ENCODE peak calls at places on chromosomes 2 and 18, in four cellular contexts. One of them, this sample, is unnamed.

GRCh38 chr2:119049968-119050657 is 108.1 kb downstream of the MARCO start:
- DNase-seq in SJSA1: no peak
- DNase-seq in Caco-2: peak; percentile 54
- DNase-seq in left lung: no peak
- DNase-seq in this sample: no peak

GRCh38 chr2:197273485-197273884 is 37.1 kb downstream of the ANKRD44 start:
- DNase-seq in SJSA1: no peak
- DNase-seq in Caco-2: no peak
- DNase-seq in left lung: peak; percentile 73
- DNase-seq in this sample: peak; percentile 72

GRCh38 chr18:62978251-62979049 is 263.1 kb downstream of the PHLPP1 start:
- DNase-seq in SJSA1: no peak
- DNase-seq in Caco-2: no peak
- DNase-seq in left lung: no peak
- DNase-seq in this sample: no peak

GRCh38 chr2:237885931-237886701 is 26.7 kb downstream of the RAMP1 start:
- DNase-seq in SJSA1: peak; percentile 31
- DNase-seq in Caco-2: no peak
- DNase-seq in left lung: peak; percentile 70
- DNase-seq in this sample: peak; percentile 46

GRCh38 chr2:205511221-205511620 is 171.1 kb upstream of the NRP2 start:
- DNase-seq in SJSA1: no peak
- DNase-seq in Caco-2: no peak
- DNase-seq in left lung: no peak
- DNase-seq in this sample: no peak

GRCh38 chr18:32530947-32531651 is 60.4 kb upstream of the GAREM1 start:
- DNase-seq in SJSA1: no peak
- DNase-seq in Caco-2: no peak
- DNase-seq in left lung: no peak
- DNase-seq in this sample: no peak

GRCh38 chr2:26809211-26809610 is 23.4 kb downstream of the CENPA start:
- DNase-seq in SJSA1: no peak
- DNase-seq in Caco-2: no peak
- DNase-seq in left lung: no peak
- DNase-seq in this sample: no peak

GRCh38 chr2:16166327-16166981 is 226.1 kb downstream of the MYCN start:
- DNase-seq in SJSA1: no peak
- DNase-seq in Caco-2: no peak
- DNase-seq in left lung: no peak
- DNase-seq in this sample: no peak

GRCh38 chr2:140257692-140258300 is 1477.6 kb upstream of the NXPH2 start:
- DNase-seq in SJSA1: no peak
- DNase-seq in Caco-2: no peak
- DNase-seq in left lung: no peak
- DNase-seq in this sample: no peak

GRCh38 chr2:3655871-3656761 is 1.9 kb upstream of the ALLC start:
- DNase-seq in SJSA1: no peak
- DNase-seq in Caco-2: no peak
- DNase-seq in left lung: no peak
- DNase-seq in this sample: no peak

GRCh38 chr2:191167766-191168165 is 17.0 kb upstream of the STAT4 start:
- DNase-seq in SJSA1: no peak
- DNase-seq in Caco-2: no peak
- DNase-seq in left lung: no peak
- DNase-seq in this sample: no peak

GRCh38 chr2:96143231-96143847 is 1.9 kb downstream of the DUSP2 start:
- DNase-seq in SJSA1: no peak
- DNase-seq in Caco-2: no peak
- DNase-seq in left lung: peak; percentile 55
- DNase-seq in this sample: no peak

GRCh38 chr18:8930990-8931648 is 171.4 kb upstream of the NDUFV2 start:
- DNase-seq in SJSA1: no peak
- DNase-seq in Caco-2: no peak
- DNase-seq in left lung: no peak
- DNase-seq in this sample: no peak

GRCh38 chr18:8933714-8934284 is 168.7 kb upstream of the NDUFV2 start:
- DNase-seq in SJSA1: no peak
- DNase-seq in Caco-2: no peak
- DNase-seq in left lung: no peak
- DNase-seq in this sample: no peak

GRCh38 chr18:8926464-8926863 is 176.0 kb upstream of the NDUFV2 start:
- DNase-seq in SJSA1: no peak
- DNase-seq in Caco-2: no peak
- DNase-seq in left lung: no peak
- DNase-seq in this sample: no peak

GRCh38 chr18:8932866-8933265 is 169.6 kb upstream of the NDUFV2 start:
- DNase-seq in SJSA1: no peak
- DNase-seq in Caco-2: no peak
- DNase-seq in left lung: no peak
- DNase-seq in this sample: no peak

DNA sequence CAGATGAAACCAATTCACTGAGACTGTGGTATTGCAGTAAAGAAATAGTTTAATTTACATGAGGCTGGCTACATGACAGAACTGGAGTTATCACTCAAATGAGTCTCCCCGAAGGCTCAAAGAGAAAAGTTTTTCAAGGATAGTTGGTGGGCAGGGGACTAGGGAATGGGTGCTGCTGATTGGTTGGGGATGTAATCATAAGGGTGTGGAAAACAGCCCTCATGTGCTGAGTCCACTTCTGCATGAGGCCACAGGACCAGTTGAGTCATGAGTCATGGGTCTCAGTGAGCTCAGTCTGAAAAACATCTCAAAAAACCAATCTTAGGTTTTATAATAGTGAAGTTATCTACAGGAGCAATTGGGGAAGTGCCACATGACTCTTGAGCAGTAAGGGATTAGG is 173.1 kb upstream of the NDUFV2 start:
- DNase-seq in SJSA1: no peak
- DNase-seq in Caco-2: no peak
- DNase-seq in left lung: no peak
- DNase-seq in this sample: no peak
- H3K9me3 ChIP-seq in SJSA1: peaks cover 33% of the 10 kb centered on the region
- H3K9me3 ChIP-seq in Caco-2: peaks cover 28% of the 10 kb centered on the region
- H3K9me3 ChIP-seq in left lung: no peaks in the 10 kb centered on the region
- H3K9me3 ChIP-seq in this sample: peaks cover 10% of the 10 kb centered on the region

GRCh38 chr18:13703899-13704298 is 22.5 kb downstream of the FAM210A start:
- DNase-seq in SJSA1: no peak
- DNase-seq in Caco-2: no peak
- DNase-seq in left lung: no peak
- DNase-seq in this sample: no peak
- H3K9me3 ChIP-seq in SJSA1: peaks cover 18% of the 10 kb centered on the region
- H3K9me3 ChIP-seq in Caco-2: peaks cover 29% of the 10 kb centered on the region
- H3K9me3 ChIP-seq in left lung: peaks cover 7% of the 10 kb centered on the region
- H3K9me3 ChIP-seq in this sample: peaks cover 19% of the 10 kb centered on the region

DNA sequence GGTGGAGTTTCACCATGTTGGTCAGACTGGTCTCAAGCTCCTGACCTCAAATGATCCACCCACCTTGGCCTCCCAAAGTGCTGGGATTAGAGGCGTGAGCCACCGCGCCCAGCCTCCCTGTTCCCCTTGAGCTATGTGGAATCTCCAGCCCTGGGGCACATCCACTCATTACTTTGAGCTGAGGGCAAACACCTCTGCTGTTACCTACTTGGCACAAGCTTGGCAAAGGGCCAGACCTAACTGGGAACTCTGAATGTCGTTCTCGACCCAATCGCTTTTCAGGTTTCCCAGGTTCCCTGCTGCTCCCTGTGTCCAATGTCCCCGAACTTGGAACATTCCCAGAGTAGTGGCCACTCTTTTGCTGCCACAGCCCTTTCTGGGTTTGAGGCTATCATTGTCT is 40.6 kb downstream of the CHST10 start:
- DNase-seq in SJSA1: no peak
- DNase-seq in Caco-2: no peak
- DNase-seq in left lung: no peak
- DNase-seq in this sample: no peak
- H3K9me3 ChIP-seq in SJSA1: no peaks in the 10 kb centered on the region
- H3K9me3 ChIP-seq in Caco-2: no peaks in the 10 kb centered on the region
- H3K9me3 ChIP-seq in left lung: no peaks in the 10 kb centered on the region
- H3K9me3 ChIP-seq in this sample: no peaks in the 10 kb centered on the region

GRCh38 chr2:242044206-242044590 is 174.7 kb downstream of the RTP5 start:
- DNase-seq in SJSA1: no peak
- DNase-seq in Caco-2: no peak
- DNase-seq in left lung: no peak
- DNase-seq in this sample: no peak
- H3K9me3 ChIP-seq in SJSA1: peaks cover 4% of the 10 kb centered on the region
- H3K9me3 ChIP-seq in Caco-2: no peaks in the 10 kb centered on the region
- H3K9me3 ChIP-seq in left lung: no peaks in the 10 kb centered on the region
- H3K9me3 ChIP-seq in this sample: no peaks in the 10 kb centered on the region

DNA sequence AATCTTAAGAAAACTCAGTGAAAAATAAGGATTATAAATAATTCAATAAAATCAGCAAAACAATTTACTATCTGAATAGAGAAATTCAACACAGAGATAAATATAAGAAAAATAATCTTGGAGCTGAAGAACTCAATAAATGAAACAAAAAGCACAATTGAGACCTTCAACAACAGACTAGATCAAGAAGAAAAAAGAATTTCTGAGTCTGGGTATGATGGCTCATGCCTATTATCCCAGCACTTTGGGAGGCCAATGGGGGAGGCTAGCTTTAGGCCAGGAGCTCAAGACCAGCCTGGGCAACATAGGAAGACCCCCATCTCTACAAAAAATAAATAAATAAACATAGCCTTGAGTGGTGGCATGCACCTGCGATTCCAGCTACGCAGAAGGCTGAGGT is 1295.7 kb upstream of the NRXN1 start:
- DNase-seq in SJSA1: no peak
- DNase-seq in Caco-2: no peak
- DNase-seq in left lung: no peak
- DNase-seq in this sample: no peak
- H3K9me3 ChIP-seq in SJSA1: peaks cover 4% of the 10 kb centered on the region
- H3K9me3 ChIP-seq in Caco-2: peaks cover 8% of the 10 kb centered on the region
- H3K9me3 ChIP-seq in left lung: no peaks in the 10 kb centered on the region
- H3K9me3 ChIP-seq in this sample: peaks cover 20% of the 10 kb centered on the region

This sample was measured in psoas muscle.